ENCODE peak calls at places on chromosomes 1 and 21, in five cellular contexts. H is AG08396; X is activated T-helper 1 cell treated with anti-CD3 and anti-CD28 coated beads, Interleukin-12 subunit alpha, Interleukin-12 subunit beta, Interleukin-2, Interleukin-4 antibody, amounts not matched to agents 30 ng/mL and 10 ng/mL and 1 ng/mL, durations not matched to agents 14 hours and 24 hours and 36 hours; D is GM10248; O is Caco-2. C is an unnamed sample.

GRCh38 chr1:8905582-8906191 is 27.2 kb upstream of the ENO1 start:
- DNase-seq in H (no peak), X (no peak), D (no peak), O (no peak), C (no peak)

GRCh38 chr1:84506729-84507453 is 510 bp upstream of the GNG5 start:
- DNase-seq in H (no peak), X (no peak), D (no peak), O (no peak), C (no peak)

GRCh38 chr1:200039849-200040479 is 12.5 kb downstream of the NR5A2 start:
- DNase-seq in H (no peak), X (no peak), D (peak; percentile 20), O (no peak), C (no peak)

GRCh38 chr1:207853372-207853757 is 57.6 kb downstream of the CD34 start:
- DNase-seq in H (no peak), X (no peak), D (no peak), O (peak; percentile 19), C (no peak)

GRCh38 chr1:208880433-208881100 is 636.4 kb upstream of the PLXNA2 start:
- DNase-seq in H (no peak), X (no peak), D (no peak), O (no peak), C (no peak)

GRCh38 chr1:75600781-75601180 is 10.1 kb downstream of the SLC44A5 start:
- DNase-seq in H (no peak), X (no peak), D (no peak), O (no peak), C (no peak)

GRCh38 chr1:209883341-209883971 is 54.6 kb upstream of the SYT14 start:
- DNase-seq in H (peak; percentile 63), X (no peak), D (no peak), O (no peak), C (no peak)

GRCh38 chr1:2777428-2778219 is 23.9 kb downstream of the TTC34 start:
- DNase-seq in H (no peak), X (no peak), D (no peak), O (no peak), C (no peak)

GRCh38 chr1:21547876-21548275 is 38.7 kb downstream of the ALPL start:
- DNase-seq in H (no peak), X (no peak), D (no peak), O (no peak), C (no peak)

GRCh38 chr1:109438798-109439297 is 12.6 kb upstream of the PSMA5 start:
- DNase-seq in H (peak; percentile 76), X (no peak), D (peak; percentile 27), O (no peak), C (peak; percentile 72)

GRCh38 chr1:106962591-106962990 is 93.9 kb upstream of the PRMT6 start:
- DNase-seq in H (no peak), X (no peak), D (no peak), O (no peak), C (no peak)

GRCh38 chr1:231318568-231318967 is 19.1 kb downstream of the EXOC8 start:
- DNase-seq in H (no peak), X (no peak), D (no peak), O (no peak), C (no peak)

GRCh38 chr21:45502600-45502999 is 39.6 kb downstream of the SLC19A1 start:
- DNase-seq in H (no peak), X (no peak), D (peak; percentile 58), O (no peak), C (no peak)

GRCh38 chr1:104132386-104132973 is 382.8 kb downstream of the AMY1C start:
- DNase-seq in H (no peak), X (no peak), D (no peak), O (no peak), C (peak; percentile 28)

GRCh38 chr1:212637902-212638301 is 29.3 kb downstream of the ATF3 start:
- DNase-seq in H (no peak), X (no peak), D (no peak), O (no peak), C (no peak)

GRCh38 chr1:32963746-32964460 is 706 bp downstream of the RNF19B start:
- DNase-seq in H (peak; percentile 69), X (peak; percentile 57), D (peak; percentile 60), O (peak; percentile 74), C (no peak)

GRCh38 chr1:29859126-29859525 is 622.8 kb downstream of the PTPRU start:
- DNase-seq in H (no peak), X (no peak), D (no peak), O (no peak), C (no peak)

GRCh38 chr1:69163779-69164178 is 403.9 kb upstream of the LRRC7 start:
- DNase-seq in H (no peak), X (no peak), D (no peak), O (no peak), C (no peak)

GRCh38 chr21:28627691-28628090 is 365.0 kb downstream of the LTN1 start:
- DNase-seq in H (no peak), X (no peak), D (no peak), O (no peak), C (no peak)

GRCh38 chr1:60535713-60536112 is 462.1 kb upstream of the C1orf87 start:
- DNase-seq in H (no peak), X (no peak), D (no peak), O (no peak), C (no peak)